ENCODE peak calls at places on chromosomes 11 and 22, in four cellular contexts. N is effector memory CD4-positive, alpha-beta T cell; I is caudate nucleus; C is BE2C. P is an unnamed sample.

GRCh38 chr11:75351541-75352416 is at the start of gene ARRB1:
- DNase-seq in N (peak), I (no peak), C (peak), P (peak)

GRCh38 chr11:102226702-102227101 is 90.6 kb upstream of the BIRC3 start:
- DNase-seq in N (no peak), I (no peak), C (no peak), P (no peak)

GRCh38 chr22:49151256-49152131 is 676.2 kb downstream of the BRD1 start:
- DNase-seq in N (no peak), I (no peak), C (no peak), P (no peak)

GRCh38 chr22:50056214-50056972 is 1.7 kb downstream of the TTLL8 start:
- DNase-seq in N (no peak), I (no peak), C (no peak), P (no peak)

GRCh38 chr11:130489716-130490115 is 41.3 kb downstream of the ADAMTS15 start:
- DNase-seq in N (no peak), I (no peak), C (no peak), P (no peak)

GRCh38 chr11:27392715-27393114 is 29.7 kb upstream of the CCDC34 start:
- DNase-seq in N (no peak), I (no peak), C (no peak), P (no peak)

GRCh38 chr11:8033791-8034585 is 46.9 kb downstream of the EIF3F start:
- DNase-seq in N (no peak), I (no peak), C (no peak), P (no peak)

GRCh38 chr22:21652010-21652546 is 10.0 kb downstream of the SDF2L1 start:
- DNase-seq in N (peak), I (peak), C (peak), P (peak)

GRCh38 chr22:32080904-32081303 is 37.8 kb downstream of the SLC5A1 start:
- DNase-seq in N (peak), I (no peak), C (peak), P (peak)

GRCh38 chr22:24594569-24595120 is 1.8 kb upstream of the LRRC75B start:
- DNase-seq in N (no peak), I (no peak), C (no peak), P (no peak)

GRCh38 chr11:68775951-68776388 is 24.6 kb upstream of the TESMIN start:
- DNase-seq in N (no peak), I (no peak), C (no peak), P (no peak)

GRCh38 chr11:100719809-100720221 is 32.7 kb downstream of the ARHGAP42 start:
- DNase-seq in N (no peak), I (no peak), C (peak), P (peak)

GRCh38 chr22:17264321-17265052 is 45.3 kb upstream of the ADA2 start:
- DNase-seq in N (no peak), I (no peak), C (peak), P (peak)

GRCh38 chr11:134398644-134399292 is 13.3 kb downstream of the B3GAT1 start:
- DNase-seq in N (no peak), I (no peak), C (no peak), P (no peak)

GRCh38 chr11:2805388-2806057 is 80.1 kb downstream of the CDKN1C start:
- DNase-seq in N (no peak), I (no peak), C (no peak), P (no peak)

GRCh38 chr11:7540830-7541555 is 27.2 kb downstream of the PPFIBP2 start:
- DNase-seq in N (no peak), I (no peak), C (no peak), P (peak)

GRCh38 chr22:19957445-19957844 is 15.8 kb upstream of the TXNRD2 start:
- DNase-seq in N (no peak), I (no peak), C (no peak), P (no peak)

GRCh38 chr11:69839516-69839915 is 20.3 kb upstream of the FGF3 start:
- DNase-seq in N (no peak), I (no peak), C (no peak), P (no peak)

GRCh38 chr11:111788051-111788450 is 21.9 kb upstream of the PPP2R1B start:
- DNase-seq in N (no peak), I (no peak), C (no peak), P (no peak)

GRCh38 chr22:37782340-37783168 is 25.2 kb upstream of the GCAT start:
- DNase-seq in N (no peak), I (no peak), C (no peak), P (no peak)

GRCh38 chr22:38072322-38073149 is 11.4 kb downstream of the SLC16A8 start:
- DNase-seq in N (no peak), I (no peak), C (no peak), P (no peak)

GRCh38 chr11:2306971-2307732 is 5.3 kb downstream of the TSPAN32 start:
- DNase-seq in N (no peak), I (no peak), C (no peak), P (no peak)

GRCh38 chr11:123654566-123655081 is at the start of gene SCN3B:
- DNase-seq in N (no peak), I (no peak), C (peak), P (peak)

GRCh38 chr22:37510046-37510445 is 9.2 kb downstream of the CARD10 start:
- DNase-seq in N (no peak), I (no peak), C (no peak), P (no peak)

GRCh38 chr22:27580311-27580897 is 221.2 kb downstream of the MN1 start:
- DNase-seq in N (no peak), I (no peak), C (no peak), P (no peak)

GRCh38 chr11:73663604-73664495 is 17.5 kb downstream of the PLEKHB1 start:
- DNase-seq in N (no peak), I (no peak), C (no peak), P (no peak)

GRCh38 chr22:21766933-21767462 is 31.4 kb upstream of the YPEL1 start:
- DNase-seq in N (peak), I (no peak), C (no peak), P (no peak)